ENCODE peak calls at places on chromosomes 12 and 14, in eight cellular contexts. V, Z, N, P, W, A, C and E are unnamed samples.

GRCh38 chr12:24719293-24719721 is 229.6 kb downstream of the BCAT1 start:
- DNase-seq in P (no peak), W (no peak), Z (no peak), N (no peak), A (no peak), V (peak), C (peak), E (no peak)

GRCh38 chr12:106918746-106919145 is 37.0 kb upstream of the TMEM263 start:
- DNase-seq in A (no peak), P (peak), C (peak), N (no peak), V (no peak), W (no peak), Z (peak), E (no peak)

GRCh38 chr12:131364903-131365820 is 345.7 kb upstream of the SFSWAP start:
- DNase-seq in W (no peak), C (no peak), A (no peak), N (no peak), V (no peak), P (no peak), Z (no peak), E (no peak)

GRCh38 chr12:126651133-126651532 is 1585.9 kb downstream of the AACS start:
- DNase-seq in P (no peak), C (no peak), V (no peak), W (no peak), A (no peak), Z (no peak), N (no peak), E (no peak)

GRCh38 chr12:48556631-48557030 is 13.2 kb downstream of the LALBA start:
- DNase-seq in N (no peak), Z (no peak), C (no peak), A (no peak), P (no peak), V (no peak), W (no peak), E (no peak)

GRCh38 chr14:92482621-92483319 is 30.8 kb upstream of the RIN3 start:
- DNase-seq in P (no peak), V (no peak), W (no peak), Z (no peak), C (no peak), A (no peak), N (no peak), E (no peak)

GRCh38 chr12:52555577-52555976 is 2.6 kb upstream of the KRT71 start:
- DNase-seq in C (no peak), A (no peak), Z (no peak), N (no peak), P (no peak), W (no peak), V (no peak), E (no peak)

GRCh38 chr14:40850191-40850590 is 756.5 kb upstream of the LRFN5 start:
- DNase-seq in Z (no peak), P (no peak), A (no peak), W (no peak), V (no peak), C (no peak), N (no peak), E (no peak)

GRCh38 chr14:34872822-34873590 is 2.2 kb downstream of the BAZ1A start:
- DNase-seq in N (no peak), C (peak), P (no peak), W (peak), V (no peak), A (no peak), Z (peak), E (no peak)